ENCODE peak calls at places on chromosomes 3 and 15, in five cellular contexts. H, T, B, Z and X are unnamed samples.

GRCh38 chr3:69972672-69973071 is 26.9 kb upstream of the SAMMSON start:
- DNase-seq in H (no peak), T (no peak), B (no peak), Z (no peak), X (no peak)

GRCh38 chr3:180492047-180492446 is 109.9 kb upstream of the TTC14 start:
- DNase-seq in H (no peak), T (no peak), B (no peak), Z (peak), X (no peak)

GRCh38 chr3:69006083-69006482 is 7.4 kb downstream of the EOGT start:
- DNase-seq in H (no peak), T (no peak), B (no peak), Z (no peak), X (no peak)

GRCh38 chr15:27256446-27256845 is 285.5 kb downstream of the GABRG3 start:
- DNase-seq in H (no peak), T (no peak), B (no peak), Z (no peak), X (no peak)

GRCh38 chr15:66134284-66134683 is 119.3 kb downstream of the MEGF11 start:
- DNase-seq in H (no peak), T (no peak), B (no peak), Z (no peak), X (no peak)

GRCh38 chr3:160924776-160925175 is 168.7 kb downstream of the PPM1L start:
- DNase-seq in H (no peak), T (no peak), B (no peak), Z (no peak), X (no peak)

GRCh38 chr3:6965881-6966280 is 105.0 kb downstream of the GRM7 start:
- DNase-seq in H (no peak), T (no peak), B (no peak), Z (no peak), X (no peak)

GRCh38 chr3:119861681-119862080 is 79.8 kb downstream of the NR1I2 start:
- DNase-seq in H (no peak), T (no peak), B (no peak), Z (no peak), X (no peak)

GRCh38 chr3:170259853-170260386 is 37.7 kb downstream of the PRKCI start:
- DNase-seq in H (no peak), T (no peak), B (no peak), Z (no peak), X (peak)

GRCh38 chr3:29338981-29339833 is 58.3 kb downstream of the RBMS3 start:
- DNase-seq in H (no peak), T (no peak), B (no peak), Z (peak), X (no peak)
- H3K27ac ChIP-seq in H (no peak), T (peak), B (no peak), Z (no peak), X (no peak)

GRCh38 chr15:31433101-31433500 is 106.5 kb downstream of the KLF13 start:
- DNase-seq in H (no peak), T (no peak), B (no peak), Z (no peak), X (no peak)

GRCh38 chr15:31435256-31435781 is 108.7 kb downstream of the KLF13 start:
- DNase-seq in H (peak), T (peak), B (peak), Z (peak), X (peak)

GRCh38 chr15:31435891-31436628 is 109.4 kb downstream of the KLF13 start:
- DNase-seq in H (no peak), T (peak), B (no peak), Z (no peak), X (no peak)

GRCh38 chr15:31434418-31435255 is 108.0 kb downstream of the KLF13 start:
- DNase-seq in H (no peak), T (no peak), B (peak), Z (peak), X (peak)

GRCh38 chr15:31433574-31433973 is 106.9 kb downstream of the KLF13 start:
- DNase-seq in H (no peak), T (no peak), B (no peak), Z (no peak), X (no peak)
- H3K27ac ChIP-seq in H (no peak), T (no peak), B (no peak), Z (no peak), X (no peak)

DNA sequence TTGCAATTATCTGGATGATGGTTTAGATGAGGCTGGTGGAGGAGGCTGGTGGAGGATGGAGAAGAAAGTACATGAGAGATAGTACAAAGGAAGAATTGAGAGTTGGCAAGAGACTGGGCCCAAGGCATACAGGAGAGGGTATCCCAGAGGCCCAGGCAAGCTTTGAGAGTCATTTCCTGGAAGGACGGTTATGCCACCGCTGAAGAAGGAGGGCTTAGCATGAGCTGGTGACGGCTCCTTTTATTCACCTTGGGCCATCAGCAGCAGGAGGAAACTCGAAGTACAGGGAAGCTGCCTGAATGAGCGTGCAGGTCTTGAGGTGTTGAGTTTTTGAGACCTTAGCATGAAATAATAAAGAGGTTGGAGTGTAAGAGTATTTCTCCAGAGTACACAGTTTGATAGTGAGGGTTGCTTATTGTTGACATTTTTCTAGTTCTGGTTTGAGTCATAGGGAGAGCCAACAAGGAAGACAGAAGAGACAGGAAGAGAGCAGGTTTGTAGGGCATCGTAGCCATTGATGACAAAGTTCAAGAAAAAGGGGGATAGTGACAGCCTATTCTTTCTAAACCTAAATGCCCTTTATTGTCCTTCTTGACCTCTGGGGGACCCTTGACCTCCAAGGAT is 13.8 kb downstream of the THSD4 start:
- DNase-seq in H (no peak), T (no peak), B (no peak), Z (no peak), X (no peak)
- H3K27ac ChIP-seq in H (no peak), T (peak), B (no peak), Z (no peak), X (no peak)

GRCh38 chr3:66475386-66476020 is 25.3 kb downstream of the LRIG1 start:
- DNase-seq in H (no peak), T (no peak), B (peak), Z (no peak), X (no peak)

GRCh38 chr3:66470956-66471686 is 29.7 kb downstream of the LRIG1 start:
- DNase-seq in H (no peak), T (no peak), B (no peak), Z (no peak), X (no peak)

GRCh38 chr3:66473181-66473580 is 27.6 kb downstream of the LRIG1 start:
- DNase-seq in H (no peak), T (no peak), B (no peak), Z (peak), X (no peak)

GRCh38 chr3:66472313-66473134 is 28.3 kb downstream of the LRIG1 start:
- DNase-seq in H (no peak), T (no peak), B (no peak), Z (peak), X (no peak)

GRCh38 chr3:66473637-66474036 is 27.2 kb downstream of the LRIG1 start:
- DNase-seq in H (no peak), T (no peak), B (no peak), Z (peak), X (no peak)
- H3K27ac ChIP-seq in H (no peak), T (peak), B (no peak), Z (peak), X (no peak)

GRCh38 chr3:107239703-107240102 is 137.5 kb upstream of the CCDC54 start:
- DNase-seq in H (no peak), T (no peak), B (no peak), Z (no peak), X (no peak)
- H3K27ac ChIP-seq in H (no peak), T (peak), B (no peak), Z (no peak), X (no peak)

GRCh38 chr3:30343861-30344260 is 262.5 kb upstream of the TGFBR2 start:
- DNase-seq in H (no peak), T (no peak), B (no peak), Z (no peak), X (no peak)

GRCh38 chr3:30349507-30349906 is 256.9 kb upstream of the TGFBR2 start:
- DNase-seq in H (no peak), T (no peak), B (no peak), Z (no peak), X (no peak)

GRCh38 chr3:30347679-30348216 is 258.7 kb upstream of the TGFBR2 start:
- DNase-seq in H (no peak), T (no peak), B (no peak), Z (peak), X (no peak)

GRCh38 chr3:30344288-30344687 is 262.1 kb upstream of the TGFBR2 start:
- DNase-seq in H (no peak), T (no peak), B (no peak), Z (no peak), X (peak)

DNA sequence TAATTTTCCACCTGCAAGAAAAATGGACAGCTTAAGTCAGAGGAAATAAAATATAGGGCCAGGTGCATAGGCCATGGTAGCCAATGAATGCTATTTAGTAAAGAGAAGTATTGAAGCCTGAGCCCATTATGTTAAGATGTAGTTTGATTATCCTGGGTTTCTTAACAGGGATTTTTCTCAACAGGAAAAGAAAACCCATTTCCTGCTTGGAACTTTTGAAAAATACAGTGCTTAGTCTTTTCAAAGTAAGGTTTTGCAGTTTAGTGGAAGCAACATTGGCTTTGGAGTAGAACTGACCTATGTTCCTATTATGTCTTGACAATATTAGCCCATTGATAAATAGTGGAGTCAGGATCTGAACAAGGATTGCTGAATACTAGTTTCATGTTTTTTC is 259.5 kb upstream of the TGFBR2 start:
- DNase-seq in H (no peak), T (no peak), B (no peak), Z (no peak), X (no peak)
- H3K27ac ChIP-seq in H (no peak), T (no peak), B (no peak), Z (peak), X (no peak)

GRCh38 chr15:39661776-39662175 is 80.9 kb downstream of the THBS1 start:
- DNase-seq in H (no peak), T (no peak), B (no peak), Z (no peak), X (no peak)
- H3K27ac ChIP-seq in H (no peak), T (no peak), B (no peak), Z (no peak), X (no peak)